ENCODE peak calls at places on chromosomes 16 and 17, in six cellular contexts. One of them, this sample, is unnamed.

GRCh38 chr17:81890447-81891302 is 711 bp downstream of the ALYREF start:
- DNase-seq in HTR-8/SVneo: no peak
- DNase-seq in T-helper 17 cell: no peak
- DNase-seq in endothelial cell: peak
- DNase-seq in stimulated activated CD4-positive, alpha-beta T cell treated with anti-CD3 and anti-CD28 coated beads, Interleukin-12 subunit alpha, Interleukin-12 subunit beta, amount 100 ng/mL, for 24 hours: no peak
- DNase-seq in iPS-NIHi11: no peak
- DNase-seq in this sample: peak

GRCh38 chr17:7380321-7380720 is 568 bp upstream of the TNK1 start:
- DNase-seq in HTR-8/SVneo: no peak
- DNase-seq in T-helper 17 cell: no peak
- DNase-seq in endothelial cell: no peak
- DNase-seq in stimulated activated CD4-positive, alpha-beta T cell treated with anti-CD3 and anti-CD28 coated beads, Interleukin-12 subunit alpha, Interleukin-12 subunit beta, amount 100 ng/mL, for 24 hours: no peak
- DNase-seq in iPS-NIHi11: no peak
- DNase-seq in this sample: peak

GRCh38 chr16:10866196-10866976 is 10.6 kb upstream of the CIITA start:
- DNase-seq in HTR-8/SVneo: no peak
- DNase-seq in T-helper 17 cell: no peak
- DNase-seq in endothelial cell: no peak
- DNase-seq in stimulated activated CD4-positive, alpha-beta T cell treated with anti-CD3 and anti-CD28 coated beads, Interleukin-12 subunit alpha, Interleukin-12 subunit beta, amount 100 ng/mL, for 24 hours: no peak
- DNase-seq in iPS-NIHi11: no peak
- DNase-seq in this sample: no peak

GRCh38 chr17:62929320-62929719 is 36.7 kb upstream of the TANC2 start:
- DNase-seq in HTR-8/SVneo: no peak
- DNase-seq in T-helper 17 cell: no peak
- DNase-seq in endothelial cell: no peak
- DNase-seq in stimulated activated CD4-positive, alpha-beta T cell treated with anti-CD3 and anti-CD28 coated beads, Interleukin-12 subunit alpha, Interleukin-12 subunit beta, amount 100 ng/mL, for 24 hours: no peak
- DNase-seq in iPS-NIHi11: no peak
- DNase-seq in this sample: no peak

GRCh38 chr17:59844884-59845594 is 47.7 kb downstream of the TUBD1 start:
- DNase-seq in HTR-8/SVneo: no peak
- DNase-seq in T-helper 17 cell: no peak
- DNase-seq in endothelial cell: no peak
- DNase-seq in stimulated activated CD4-positive, alpha-beta T cell treated with anti-CD3 and anti-CD28 coated beads, Interleukin-12 subunit alpha, Interleukin-12 subunit beta, amount 100 ng/mL, for 24 hours: no peak
- DNase-seq in iPS-NIHi11: no peak
- DNase-seq in this sample: peak

GRCh38 chr17:67830440-67830839 is 5.1 kb downstream of the BPTF start:
- DNase-seq in HTR-8/SVneo: no peak
- DNase-seq in T-helper 17 cell: no peak
- DNase-seq in endothelial cell: no peak
- DNase-seq in stimulated activated CD4-positive, alpha-beta T cell treated with anti-CD3 and anti-CD28 coated beads, Interleukin-12 subunit alpha, Interleukin-12 subunit beta, amount 100 ng/mL, for 24 hours: no peak
- DNase-seq in iPS-NIHi11: no peak
- DNase-seq in this sample: no peak

GRCh38 chr17:41627316-41628072 is 3.1 kb upstream of the KRT17 start:
- DNase-seq in HTR-8/SVneo: no peak
- DNase-seq in T-helper 17 cell: no peak
- DNase-seq in endothelial cell: no peak
- DNase-seq in stimulated activated CD4-positive, alpha-beta T cell treated with anti-CD3 and anti-CD28 coated beads, Interleukin-12 subunit alpha, Interleukin-12 subunit beta, amount 100 ng/mL, for 24 hours: no peak
- DNase-seq in iPS-NIHi11: no peak
- DNase-seq in this sample: no peak

GRCh38 chr16:57802635-57803412 is 533 bp upstream of the KIFC3 start:
- DNase-seq in HTR-8/SVneo: no peak
- DNase-seq in T-helper 17 cell: no peak
- DNase-seq in endothelial cell: no peak
- DNase-seq in stimulated activated CD4-positive, alpha-beta T cell treated with anti-CD3 and anti-CD28 coated beads, Interleukin-12 subunit alpha, Interleukin-12 subunit beta, amount 100 ng/mL, for 24 hours: peak
- DNase-seq in iPS-NIHi11: no peak
- DNase-seq in this sample: peak

GRCh38 chr17:81460856-81461460 is 51.6 kb downstream of the ACTG1 start:
- DNase-seq in HTR-8/SVneo: no peak
- DNase-seq in T-helper 17 cell: no peak
- DNase-seq in endothelial cell: no peak
- DNase-seq in stimulated activated CD4-positive, alpha-beta T cell treated with anti-CD3 and anti-CD28 coated beads, Interleukin-12 subunit alpha, Interleukin-12 subunit beta, amount 100 ng/mL, for 24 hours: no peak
- DNase-seq in iPS-NIHi11: peak
- DNase-seq in this sample: no peak

GRCh38 chr17:35871415-35871814 is 2.7 kb upstream of the HEATR9 start:
- DNase-seq in HTR-8/SVneo: no peak
- DNase-seq in T-helper 17 cell: no peak
- DNase-seq in endothelial cell: no peak
- DNase-seq in stimulated activated CD4-positive, alpha-beta T cell treated with anti-CD3 and anti-CD28 coated beads, Interleukin-12 subunit alpha, Interleukin-12 subunit beta, amount 100 ng/mL, for 24 hours: no peak
- DNase-seq in iPS-NIHi11: peak
- DNase-seq in this sample: no peak

GRCh38 chr16:75593825-75594820 is 27.9 kb downstream of the GABARAPL2 start:
- DNase-seq in HTR-8/SVneo: no peak
- DNase-seq in T-helper 17 cell: no peak
- DNase-seq in endothelial cell: peak
- DNase-seq in stimulated activated CD4-positive, alpha-beta T cell treated with anti-CD3 and anti-CD28 coated beads, Interleukin-12 subunit alpha, Interleukin-12 subunit beta, amount 100 ng/mL, for 24 hours: no peak
- DNase-seq in iPS-NIHi11: peak
- DNase-seq in this sample: peak

GRCh38 chr16:56460101-56460500 is 8.7 kb downstream of the OGFOD1 start:
- DNase-seq in HTR-8/SVneo: no peak
- DNase-seq in T-helper 17 cell: no peak
- DNase-seq in endothelial cell: no peak
- DNase-seq in stimulated activated CD4-positive, alpha-beta T cell treated with anti-CD3 and anti-CD28 coated beads, Interleukin-12 subunit alpha, Interleukin-12 subunit beta, amount 100 ng/mL, for 24 hours: no peak
- DNase-seq in iPS-NIHi11: no peak
- DNase-seq in this sample: peak

GRCh38 chr16:86590501-86591144 is 12.3 kb downstream of the FOXL1 start:
- DNase-seq in HTR-8/SVneo: no peak
- DNase-seq in T-helper 17 cell: no peak
- DNase-seq in endothelial cell: no peak
- DNase-seq in stimulated activated CD4-positive, alpha-beta T cell treated with anti-CD3 and anti-CD28 coated beads, Interleukin-12 subunit alpha, Interleukin-12 subunit beta, amount 100 ng/mL, for 24 hours: no peak
- DNase-seq in iPS-NIHi11: no peak
- DNase-seq in this sample: peak

GRCh38 chr16:79776243-79776884 is 175.8 kb upstream of the MAF start:
- DNase-seq in HTR-8/SVneo: no peak
- DNase-seq in T-helper 17 cell: no peak
- DNase-seq in endothelial cell: no peak
- DNase-seq in stimulated activated CD4-positive, alpha-beta T cell treated with anti-CD3 and anti-CD28 coated beads, Interleukin-12 subunit alpha, Interleukin-12 subunit beta, amount 100 ng/mL, for 24 hours: no peak
- DNase-seq in iPS-NIHi11: peak
- DNase-seq in this sample: peak

GRCh38 chr17:77846531-77847085 is 111.9 kb upstream of the TNRC6C start:
- DNase-seq in HTR-8/SVneo: no peak
- DNase-seq in T-helper 17 cell: peak
- DNase-seq in endothelial cell: no peak
- DNase-seq in stimulated activated CD4-positive, alpha-beta T cell treated with anti-CD3 and anti-CD28 coated beads, Interleukin-12 subunit alpha, Interleukin-12 subunit beta, amount 100 ng/mL, for 24 hours: no peak
- DNase-seq in iPS-NIHi11: no peak
- DNase-seq in this sample: no peak

GRCh38 chr16:31698901-31699300 is 171.2 kb downstream of the AHSP start:
- DNase-seq in HTR-8/SVneo: no peak
- DNase-seq in T-helper 17 cell: no peak
- DNase-seq in endothelial cell: no peak
- DNase-seq in stimulated activated CD4-positive, alpha-beta T cell treated with anti-CD3 and anti-CD28 coated beads, Interleukin-12 subunit alpha, Interleukin-12 subunit beta, amount 100 ng/mL, for 24 hours: no peak
- DNase-seq in iPS-NIHi11: no peak
- DNase-seq in this sample: no peak

GRCh38 chr17:28381141-28381825 is 9.8 kb downstream of the SARM1 start:
- DNase-seq in HTR-8/SVneo: no peak
- DNase-seq in T-helper 17 cell: no peak
- DNase-seq in endothelial cell: peak
- DNase-seq in stimulated activated CD4-positive, alpha-beta T cell treated with anti-CD3 and anti-CD28 coated beads, Interleukin-12 subunit alpha, Interleukin-12 subunit beta, amount 100 ng/mL, for 24 hours: no peak
- DNase-seq in iPS-NIHi11: peak
- DNase-seq in this sample: no peak

GRCh38 chr16:21167360-21167759 is 8.9 kb downstream of the LDAF1 start:
- DNase-seq in HTR-8/SVneo: peak
- DNase-seq in T-helper 17 cell: no peak
- DNase-seq in endothelial cell: no peak
- DNase-seq in stimulated activated CD4-positive, alpha-beta T cell treated with anti-CD3 and anti-CD28 coated beads, Interleukin-12 subunit alpha, Interleukin-12 subunit beta, amount 100 ng/mL, for 24 hours: no peak
- DNase-seq in iPS-NIHi11: no peak
- DNase-seq in this sample: peak

GRCh38 chr16:81174644-81175324 is 63.7 kb upstream of the BCO1 start:
- DNase-seq in HTR-8/SVneo: peak
- DNase-seq in T-helper 17 cell: no peak
- DNase-seq in endothelial cell: no peak
- DNase-seq in stimulated activated CD4-positive, alpha-beta T cell treated with anti-CD3 and anti-CD28 coated beads, Interleukin-12 subunit alpha, Interleukin-12 subunit beta, amount 100 ng/mL, for 24 hours: no peak
- DNase-seq in iPS-NIHi11: no peak
- DNase-seq in this sample: peak

This sample was measured in fibroblast of villous mesenchyme.